ENCODE peak calls at places on chromosomes 5 and 9, in four cellular contexts. M, U, P and N are unnamed samples.

GRCh38 chr9:114123031-114123977 is 24.2 kb upstream of the KIF12 start:
- DNase-seq in M (no peak), U (no peak), P (no peak), N (no peak)

GRCh38 chr5:113214026-113214425 is 220.8 kb downstream of the TSSK1B start:
- DNase-seq in U (no peak), M (no peak), P (no peak), N (no peak)

GRCh38 chr5:150139334-150139733 is 16.3 kb downstream of the PDGFRB start:
- DNase-seq in M (peak), U (no peak), P (no peak), N (peak)

GRCh38 chr5:126366199-126366560 is 57.0 kb upstream of the GRAMD2B start:
- DNase-seq in U (no peak), P (no peak), M (no peak), N (no peak)

GRCh38 chr5:60350794-60351193 is 349.2 kb downstream of the DEPDC1B start:
- DNase-seq in P (no peak), U (no peak), M (no peak), N (peak)

GRCh38 chr5:123367739-123368138 is 55.5 kb downstream of the CEP120 start:
- DNase-seq in P (no peak), M (peak), U (no peak), N (peak)

GRCh38 chr5:63250939-63251338 is 672.3 kb downstream of the LRRC70 start:
- DNase-seq in P (no peak), U (no peak), M (no peak), N (no peak)

GRCh38 chr5:10297646-10298204 is 10.0 kb downstream of the CMBL start:
- DNase-seq in M (no peak), P (no peak), U (no peak), N (no peak)

GRCh38 chr5:88660326-88660946 is 222.5 kb downstream of the MEF2C start:
- DNase-seq in M (peak), U (peak), P (no peak), N (peak)

GRCh38 chr5:82749453-82749852 is 327.7 kb downstream of the TMEM167A start:
- DNase-seq in U (no peak), P (no peak), M (no peak), N (no peak)

GRCh38 chr5:139121120-139121519 is 77.0 kb downstream of the SIL1 start:
- DNase-seq in U (peak), P (no peak), M (no peak), N (no peak)

GRCh38 chr5:17785774-17786173 is 151.5 kb downstream of the TAF11L14 start:
- DNase-seq in U (peak), P (no peak), M (no peak), N (peak)

GRCh38 chr5:63164838-63165237 is 586.2 kb downstream of the LRRC70 start:
- DNase-seq in M (no peak), P (no peak), U (no peak), N (no peak)

GRCh38 chr9:8683496-8683895 is 883.9 kb upstream of the DMAC1 start:
- DNase-seq in M (no peak), U (no peak), P (no peak), N (no peak)

GRCh38 chr5:133839090-133839489 is 129.3 kb downstream of the C5orf15 start:
- DNase-seq in P (no peak), U (no peak), M (no peak), N (no peak)

GRCh38 chr9:13450723-13451122 is 171.2 kb upstream of the MPDZ start:
- DNase-seq in M (no peak), U (no peak), P (no peak), N (no peak)

GRCh38 chr5:73155541-73156222 is 17.3 kb upstream of the TMEM174 start:
- DNase-seq in M (no peak), P (no peak), U (no peak), N (peak)
- H3K56ac ChIP-seq in M (no peak), P (no peak), U (no peak), N (no peak)

GRCh38 chr5:15365040-15365439 is 134.9 kb upstream of the FBXL7 start:
- DNase-seq in P (no peak), U (no peak), M (no peak), N (no peak)

GRCh38 chr5:15366676-15367391 is 133.1 kb upstream of the FBXL7 start:
- DNase-seq in P (no peak), U (no peak), M (no peak), N (no peak)

GRCh38 chr5:15373151-15373550 is 126.8 kb upstream of the FBXL7 start:
- DNase-seq in U (no peak), M (no peak), P (no peak), N (no peak)

GRCh38 chr5:15367501-15367900 is 132.5 kb upstream of the FBXL7 start:
- DNase-seq in M (no peak), U (no peak), P (no peak), N (no peak)

DNA sequence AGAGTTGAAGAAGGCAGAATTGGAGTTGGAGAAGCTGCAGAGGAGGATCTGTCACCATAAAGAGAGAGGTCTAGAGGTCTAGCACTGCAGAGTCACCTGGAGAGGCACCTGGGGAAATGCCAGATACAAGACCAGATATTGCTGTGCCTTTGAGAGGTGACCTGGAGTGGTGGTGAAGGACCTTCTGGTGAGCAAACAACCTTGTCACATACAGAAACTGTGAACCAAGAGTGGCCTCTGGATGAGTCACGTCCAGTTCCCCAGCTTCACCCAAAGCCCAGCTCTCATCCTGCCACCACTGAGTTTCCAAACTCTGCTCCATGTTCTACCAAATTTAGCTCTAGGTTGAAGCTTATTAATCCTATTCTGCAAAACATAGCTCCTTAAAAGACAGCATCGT is 131.1 kb upstream of the FBXL7 start:
- DNase-seq in P (no peak), M (no peak), U (no peak), N (no peak)
- H3K56ac ChIP-seq in P (no peak), M (no peak), U (no peak), N (no peak)

DNA sequence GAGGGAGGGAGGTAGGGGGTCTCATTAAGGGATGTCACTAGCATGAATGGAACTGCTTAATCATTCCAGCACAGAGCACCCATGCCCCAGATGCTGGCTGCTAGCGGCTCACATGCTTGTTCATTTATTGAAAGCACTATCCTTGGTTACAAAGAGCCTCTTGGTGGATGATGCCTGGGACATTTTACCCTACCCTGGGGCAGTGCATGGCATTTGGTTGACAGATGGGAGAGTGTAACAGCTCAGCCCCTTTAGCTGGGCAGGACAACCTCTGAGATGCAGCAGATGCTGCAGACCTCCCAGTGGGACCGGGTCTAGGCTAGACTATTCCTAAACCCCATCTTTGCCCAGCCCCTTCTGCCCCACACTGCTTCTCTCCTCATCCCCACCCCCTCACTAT is 46.9 kb upstream of the TCERG1 start:
- DNase-seq in M (no peak), P (no peak), U (no peak), N (no peak)
- H3K56ac ChIP-seq in M (no peak), P (no peak), U (no peak), N (no peak)

DNA sequence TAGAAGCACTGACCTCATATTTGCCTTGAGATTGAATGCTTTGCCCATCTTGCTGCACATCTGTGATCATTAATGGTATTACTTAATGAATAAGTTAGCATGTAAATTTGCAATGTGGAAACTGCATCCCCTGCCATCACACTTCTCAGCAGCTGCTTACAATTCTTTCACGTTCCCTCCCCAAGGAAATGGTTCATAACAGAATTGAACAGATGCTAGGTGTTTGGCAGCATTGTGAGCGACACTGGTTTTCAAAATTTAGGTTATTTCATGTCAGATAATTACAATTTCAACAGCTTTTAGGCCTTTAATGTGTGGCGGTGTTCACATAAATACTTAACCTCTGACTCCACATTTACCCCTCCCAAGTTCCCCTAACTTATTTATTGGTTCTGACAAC is 46.6 kb downstream of the SLC1A3 start:
- DNase-seq in U (no peak), M (no peak), P (no peak), N (no peak)
- H3K56ac ChIP-seq in U (no peak), M (no peak), P (no peak), N (no peak)

GRCh38 chr5:76787237-76787636 is 31.6 kb upstream of the F2RL1 start:
- DNase-seq in P (no peak), U (no peak), M (peak), N (no peak)
- H3K56ac ChIP-seq in P (no peak), U (no peak), M (no peak), N (no peak)

DNA sequence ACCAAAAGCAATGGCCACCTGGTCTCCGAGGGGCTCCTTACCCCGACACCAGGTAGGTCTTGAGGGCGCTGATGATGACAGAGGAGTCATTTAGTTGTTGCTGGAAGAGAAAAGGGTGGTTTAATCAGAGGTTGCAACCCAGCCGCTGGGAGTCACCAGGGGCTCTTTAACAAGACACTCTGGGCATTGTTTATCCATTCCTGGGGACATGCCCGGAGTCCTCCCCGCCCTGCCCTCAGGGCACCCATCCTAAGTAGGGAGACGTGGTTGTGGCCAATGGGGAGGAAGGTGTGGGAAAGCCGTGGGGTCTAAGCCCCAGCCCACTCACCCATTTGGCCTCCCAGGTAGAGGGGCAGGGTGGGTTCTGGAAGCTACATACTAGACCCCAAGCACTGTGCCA is 3.1 kb downstream of the PTGES2 start:
- DNase-seq in U (no peak), P (no peak), M (no peak), N (no peak)
- H3K56ac ChIP-seq in U (no peak), P (no peak), M (no peak), N (no peak)